ENCODE peak calls at places on chromosomes 3 and 15, in six cellular contexts. One of them, this sample, is unnamed.

GRCh38 chr3:155179966-155180757 is 100.0 kb downstream of the MME start:
- DNase-seq in uterus: no peak
- DNase-seq in A549: no peak
- DNase-seq in H1: no peak
- DNase-seq in stomach: no peak
- DNase-seq in B cell: no peak
- DNase-seq in this sample: no peak

GRCh38 chr15:90315276-90315982 is 36.7 kb upstream of the ZNF774 start:
- DNase-seq in B cell: no peak
- DNase-seq in stomach: peak
- DNase-seq in uterus: peak
- DNase-seq in H1: peak
- DNase-seq in A549: no peak
- DNase-seq in this sample: no peak

GRCh38 chr3:160796813-160797164 is 40.8 kb downstream of the PPM1L start:
- DNase-seq in uterus: no peak
- DNase-seq in B cell: no peak
- DNase-seq in H1: no peak
- DNase-seq in A549: no peak
- DNase-seq in stomach: no peak
- DNase-seq in this sample: no peak

GRCh38 chr3:50221413-50222168 is 14.4 kb upstream of the GNAI2 start:
- DNase-seq in H1: peak
- DNase-seq in uterus: no peak
- DNase-seq in B cell: no peak
- DNase-seq in A549: no peak
- DNase-seq in stomach: no peak
- DNase-seq in this sample: no peak

GRCh38 chr3:44339181-44339741 is 695 bp downstream of the TCAIM start:
- DNase-seq in stomach: no peak
- DNase-seq in B cell: no peak
- DNase-seq in A549: no peak
- DNase-seq in H1: no peak
- DNase-seq in uterus: no peak
- DNase-seq in this sample: no peak

GRCh38 chr3:174218011-174218410 is 641.1 kb upstream of the NAALADL2 start:
- DNase-seq in B cell: no peak
- DNase-seq in A549: no peak
- DNase-seq in stomach: no peak
- DNase-seq in H1: no peak
- DNase-seq in uterus: no peak
- DNase-seq in this sample: no peak

GRCh38 chr15:60982249-60982932 is 246.7 kb downstream of the RORA start:
- DNase-seq in uterus: no peak
- DNase-seq in B cell: no peak
- DNase-seq in stomach: no peak
- DNase-seq in A549: no peak
- DNase-seq in H1: no peak
- DNase-seq in this sample: no peak

GRCh38 chr15:55344206-55344605 is 25.2 kb downstream of the PIGB start:
- DNase-seq in B cell: no peak
- DNase-seq in stomach: no peak
- DNase-seq in H1: no peak
- DNase-seq in uterus: no peak
- DNase-seq in A549: no peak
- DNase-seq in this sample: no peak

GRCh38 chr3:32138545-32139104 is 32.2 kb downstream of the GPD1L start:
- DNase-seq in stomach: no peak
- DNase-seq in H1: no peak
- DNase-seq in B cell: peak
- DNase-seq in uterus: no peak
- DNase-seq in A549: no peak
- DNase-seq in this sample: no peak

GRCh38 chr3:58052373-58053273 is 44.4 kb downstream of the FLNB start:
- DNase-seq in stomach: peak
- DNase-seq in B cell: no peak
- DNase-seq in H1: no peak
- DNase-seq in uterus: peak
- DNase-seq in A549: peak
- DNase-seq in this sample: no peak

GRCh38 chr3:101865751-101866509 is 16.6 kb downstream of the NFKBIZ start:
- DNase-seq in B cell: no peak
- DNase-seq in A549: peak
- DNase-seq in stomach: no peak
- DNase-seq in uterus: no peak
- DNase-seq in H1: no peak
- DNase-seq in this sample: no peak

GRCh38 chr3:166837535-166837934 is 542.6 kb downstream of the ZBBX start:
- DNase-seq in stomach: no peak
- DNase-seq in A549: no peak
- DNase-seq in B cell: no peak
- DNase-seq in uterus: no peak
- DNase-seq in H1: no peak
- DNase-seq in this sample: no peak

GRCh38 chr15:29034151-29034550 is 148.4 kb downstream of the APBA2 start:
- DNase-seq in stomach: no peak
- DNase-seq in H1: no peak
- DNase-seq in A549: no peak
- DNase-seq in B cell: no peak
- DNase-seq in uterus: no peak
- DNase-seq in this sample: no peak

GRCh38 chr3:104436536-104436935 is 930.2 kb upstream of the ALCAM start:
- DNase-seq in stomach: no peak
- DNase-seq in uterus: no peak
- DNase-seq in B cell: no peak
- DNase-seq in H1: no peak
- DNase-seq in A549: no peak
- DNase-seq in this sample: no peak

GRCh38 chr3:6805236-6805635 is 55.7 kb upstream of the GRM7 start:
- DNase-seq in uterus: no peak
- DNase-seq in stomach: no peak
- DNase-seq in H1: no peak
- DNase-seq in B cell: no peak
- DNase-seq in A549: no peak
- DNase-seq in this sample: no peak

GRCh38 chr15:90837052-90837621 is 31.3 kb upstream of the FURIN start:
- DNase-seq in H1: no peak
- DNase-seq in uterus: no peak
- DNase-seq in stomach: no peak
- DNase-seq in A549: no peak
- DNase-seq in B cell: no peak
- DNase-seq in this sample: no peak

GRCh38 chr15:25545017-25545416 is 106.2 kb upstream of the UBE3A start:
- DNase-seq in B cell: no peak
- DNase-seq in uterus: no peak
- DNase-seq in A549: no peak
- DNase-seq in stomach: no peak
- DNase-seq in H1: no peak
- DNase-seq in this sample: no peak

GRCh38 chr15:25743160-25743908 is 119.8 kb downstream of the ATP10A start:
- DNase-seq in H1: no peak
- DNase-seq in B cell: peak
- DNase-seq in stomach: no peak
- DNase-seq in A549: no peak
- DNase-seq in uterus: no peak
- DNase-seq in this sample: no peak

GRCh38 chr3:110932515-110933095 is 139.0 kb upstream of the NECTIN3 start:
- DNase-seq in uterus: no peak
- DNase-seq in stomach: no peak
- DNase-seq in B cell: no peak
- DNase-seq in H1: no peak
- DNase-seq in A549: no peak
- DNase-seq in this sample: no peak

GRCh38 chr15:67296188-67296587 is 41.6 kb downstream of the IQCH start:
- DNase-seq in B cell: no peak
- DNase-seq in stomach: no peak
- DNase-seq in uterus: no peak
- DNase-seq in A549: no peak
- DNase-seq in H1: no peak
- DNase-seq in this sample: no peak

GRCh38 chr3:129749692-129750091 is 143.2 kb upstream of the PLXND1 start:
- DNase-seq in uterus: no peak
- DNase-seq in B cell: no peak
- DNase-seq in stomach: no peak
- DNase-seq in A549: no peak
- DNase-seq in H1: no peak
- DNase-seq in this sample: no peak

GRCh38 chr3:148727242-148727641 is 29.5 kb downstream of the AGTR1 start:
- DNase-seq in H1: peak
- DNase-seq in stomach: no peak
- DNase-seq in uterus: no peak
- DNase-seq in A549: peak
- DNase-seq in B cell: no peak
- DNase-seq in this sample: peak

GRCh38 chr15:41284425-41285177 is 47.8 kb downstream of the OIP5 start:
- DNase-seq in uterus: no peak
- DNase-seq in stomach: no peak
- DNase-seq in A549: peak
- DNase-seq in H1: no peak
- DNase-seq in B cell: no peak
- DNase-seq in this sample: no peak

GRCh38 chr3:110478377-110479054 is 593.1 kb upstream of the NECTIN3 start:
- DNase-seq in H1: no peak
- DNase-seq in uterus: no peak
- DNase-seq in A549: no peak
- DNase-seq in stomach: no peak
- DNase-seq in B cell: no peak
- DNase-seq in this sample: no peak

GRCh38 chr15:83066034-83066760 is 855 bp downstream of the BTBD1 start:
- DNase-seq in A549: no peak
- DNase-seq in stomach: no peak
- DNase-seq in B cell: no peak
- DNase-seq in H1: no peak
- DNase-seq in uterus: no peak
- DNase-seq in this sample: no peak

GRCh38 chr3:42192334-42193200 is 73.4 kb downstream of the CCK start:
- DNase-seq in B cell: no peak
- DNase-seq in stomach: no peak
- DNase-seq in H1: no peak
- DNase-seq in uterus: no peak
- DNase-seq in A549: no peak
- DNase-seq in this sample: no peak

GRCh38 chr3:104596551-104596950 is 770.2 kb upstream of the ALCAM start:
- DNase-seq in stomach: no peak
- DNase-seq in H1: no peak
- DNase-seq in B cell: no peak
- DNase-seq in A549: peak
- DNase-seq in uterus: no peak
- DNase-seq in this sample: no peak

GRCh38 chr3:114179575-114179974 is 723 bp upstream of the DRD3 start:
- DNase-seq in stomach: no peak
- DNase-seq in uterus: no peak
- DNase-seq in H1: no peak
- DNase-seq in A549: no peak
- DNase-seq in B cell: no peak
- DNase-seq in this sample: no peak
- TF ChIP-seq CTCF in stomach: no peak
- TF ChIP-seq CTCF in uterus: no peak
- TF ChIP-seq CTCF in H1: peak
- TF ChIP-seq CTCF in A549: peak
- TF ChIP-seq CTCF in B cell: peak
- TF ChIP-seq CTCF in this sample: no peak

GRCh38 chr15:74956648-74957300 is at the start of gene RPP25:
- DNase-seq in uterus: peak
- DNase-seq in stomach: peak
- DNase-seq in H1: peak
- DNase-seq in B cell: peak
- DNase-seq in A549: peak
- DNase-seq in this sample: peak

GRCh38 chr15:74958908-74959642 is 2.5 kb upstream of the RPP25 start:
- DNase-seq in H1: peak
- DNase-seq in A549: no peak
- DNase-seq in B cell: no peak
- DNase-seq in stomach: no peak
- DNase-seq in uterus: no peak
- DNase-seq in this sample: peak

GRCh38 chr15:74955796-74956647 is 550 bp downstream of the RPP25 start:
- DNase-seq in stomach: peak
- DNase-seq in B cell: peak
- DNase-seq in uterus: peak
- DNase-seq in H1: peak
- DNase-seq in A549: peak
- DNase-seq in this sample: peak

GRCh38 chr15:74958320-74958907 is 1.8 kb upstream of the RPP25 start:
- DNase-seq in H1: peak
- DNase-seq in stomach: peak
- DNase-seq in uterus: peak
- DNase-seq in B cell: no peak
- DNase-seq in A549: peak
- DNase-seq in this sample: peak

DNA sequence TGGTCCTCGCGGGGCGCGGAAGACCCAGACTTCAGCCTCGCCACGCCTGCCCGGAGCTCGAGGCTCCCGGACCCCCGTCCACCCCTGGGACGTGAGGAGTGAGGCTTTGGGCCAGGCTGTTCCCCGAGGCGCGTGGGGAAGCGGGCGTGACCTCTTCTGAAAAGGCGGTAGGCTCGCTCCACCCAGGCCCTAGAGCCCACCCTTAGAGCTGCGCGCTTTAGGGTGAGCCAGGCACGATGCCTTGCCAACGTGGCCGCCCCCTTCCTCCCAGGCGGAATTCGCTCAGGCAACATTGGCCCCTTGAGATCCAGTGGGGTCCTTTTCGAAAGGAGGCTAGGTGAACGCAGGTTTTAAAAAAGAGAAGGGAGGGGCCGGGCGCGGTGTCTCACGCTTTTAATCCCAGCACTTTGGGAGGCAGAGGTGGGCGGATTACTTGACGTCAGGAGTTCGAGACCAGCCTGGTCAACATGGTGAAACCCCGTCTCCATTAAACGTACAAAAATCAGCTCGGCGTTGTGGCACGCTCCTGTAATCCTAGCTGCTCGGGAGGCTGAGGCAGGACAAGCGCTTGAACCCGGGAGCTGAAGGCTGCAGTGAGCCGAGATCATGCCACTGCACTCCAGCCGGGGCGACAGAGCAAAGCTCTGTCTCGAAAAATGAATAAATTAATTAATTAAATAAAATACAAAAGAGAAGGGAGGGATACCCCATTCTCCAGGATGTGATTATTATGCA is 896 bp upstream of the RPP25 start:
- DNase-seq in H1: peak
- DNase-seq in A549: peak
- DNase-seq in B cell: no peak
- DNase-seq in stomach: no peak
- DNase-seq in uterus: peak
- DNase-seq in this sample: no peak
- TF ChIP-seq CTCF in H1: no peak
- TF ChIP-seq CTCF in A549: no peak
- TF ChIP-seq CTCF in B cell: no peak
- TF ChIP-seq CTCF in stomach: no peak
- TF ChIP-seq CTCF in uterus: no peak
- TF ChIP-seq CTCF in this sample: no peak

GRCh38 chr3:69426905-69427304 is 41.0 kb upstream of the FRMD4B start:
- DNase-seq in H1: no peak
- DNase-seq in A549: no peak
- DNase-seq in B cell: no peak
- DNase-seq in uterus: no peak
- DNase-seq in stomach: no peak
- DNase-seq in this sample: no peak
- TF ChIP-seq CTCF in H1: no peak
- TF ChIP-seq CTCF in A549: peak
- TF ChIP-seq CTCF in B cell: no peak
- TF ChIP-seq CTCF in uterus: no peak
- TF ChIP-seq CTCF in stomach: no peak
- TF ChIP-seq CTCF in this sample: no peak

GRCh38 chr3:46093327-46093932 is 66.1 kb upstream of the XCR1 start:
- DNase-seq in H1: no peak
- DNase-seq in A549: no peak
- DNase-seq in uterus: no peak
- DNase-seq in B cell: no peak
- DNase-seq in stomach: no peak
- DNase-seq in this sample: no peak
- TF ChIP-seq CTCF in H1: no peak
- TF ChIP-seq CTCF in A549: no peak
- TF ChIP-seq CTCF in uterus: no peak
- TF ChIP-seq CTCF in B cell: no peak
- TF ChIP-seq CTCF in stomach: no peak
- TF ChIP-seq CTCF in this sample: no peak